ENCODE peak calls at places on chromosomes 13 and 19, in six cellular contexts. One of them, this sample, is unnamed.

GRCh38 chr13:101209206-101209893 is 207.0 kb downstream of the NALCN start:
- DNase-seq in PC-3: peak
- DNase-seq in BE2C: no peak
- DNase-seq in esophagus squamous epithelium: no peak
- DNase-seq in fibroblast of mammary gland: no peak
- DNase-seq in endothelial cell: no peak
- DNase-seq in this sample: no peak

GRCh38 chr13:32443111-32443510 is 15.2 kb upstream of the N4BP2L1 start:
- DNase-seq in fibroblast of mammary gland: peak
- DNase-seq in endothelial cell: peak
- DNase-seq in esophagus squamous epithelium: peak
- DNase-seq in PC-3: peak
- DNase-seq in BE2C: peak
- DNase-seq in this sample: peak

GRCh38 chr13:92657565-92657964 is 569.0 kb upstream of the GPC6 start:
- DNase-seq in endothelial cell: no peak
- DNase-seq in esophagus squamous epithelium: no peak
- DNase-seq in fibroblast of mammary gland: no peak
- DNase-seq in BE2C: no peak
- DNase-seq in PC-3: no peak
- DNase-seq in this sample: no peak

GRCh38 chr19:23957660-23958281 is 43.1 kb downstream of the ZNF726 start:
- DNase-seq in BE2C: no peak
- DNase-seq in esophagus squamous epithelium: no peak
- DNase-seq in PC-3: peak
- DNase-seq in endothelial cell: no peak
- DNase-seq in fibroblast of mammary gland: peak
- DNase-seq in this sample: no peak

GRCh38 chr13:68727788-68728187 is 1379.8 kb upstream of the ATXN8OS start:
- DNase-seq in endothelial cell: no peak
- DNase-seq in esophagus squamous epithelium: no peak
- DNase-seq in fibroblast of mammary gland: no peak
- DNase-seq in PC-3: no peak
- DNase-seq in BE2C: no peak
- DNase-seq in this sample: no peak

GRCh38 chr13:43087960-43088580 is 64.7 kb downstream of the DNAJC15 start:
- DNase-seq in endothelial cell: no peak
- DNase-seq in esophagus squamous epithelium: no peak
- DNase-seq in fibroblast of mammary gland: peak
- DNase-seq in PC-3: peak
- DNase-seq in BE2C: no peak
- DNase-seq in this sample: no peak

GRCh38 chr13:95191821-95192220 is 109.4 kb downstream of the ABCC4 start:
- DNase-seq in endothelial cell: peak
- DNase-seq in esophagus squamous epithelium: no peak
- DNase-seq in BE2C: peak
- DNase-seq in fibroblast of mammary gland: peak
- DNase-seq in PC-3: peak
- DNase-seq in this sample: peak

GRCh38 chr13:29545988-29546387 is 49.5 kb downstream of the SLC7A1 start:
- DNase-seq in esophagus squamous epithelium: no peak
- DNase-seq in PC-3: no peak
- DNase-seq in BE2C: no peak
- DNase-seq in endothelial cell: no peak
- DNase-seq in fibroblast of mammary gland: no peak
- DNase-seq in this sample: no peak

GRCh38 chr13:111429064-111429558 is 108.7 kb downstream of the TEX29 start:
- DNase-seq in endothelial cell: peak
- DNase-seq in PC-3: peak
- DNase-seq in esophagus squamous epithelium: no peak
- DNase-seq in fibroblast of mammary gland: peak
- DNase-seq in BE2C: peak
- DNase-seq in this sample: peak

GRCh38 chr19:42066075-42066754 is 3.8 kb downstream of the GRIK5 start:
- DNase-seq in endothelial cell: no peak
- DNase-seq in PC-3: peak
- DNase-seq in fibroblast of mammary gland: peak
- DNase-seq in esophagus squamous epithelium: no peak
- DNase-seq in BE2C: peak
- DNase-seq in this sample: peak

GRCh38 chr13:28396053-28396452 is 98.9 kb downstream of the FLT1 start:
- DNase-seq in PC-3: no peak
- DNase-seq in endothelial cell: no peak
- DNase-seq in fibroblast of mammary gland: no peak
- DNase-seq in BE2C: no peak
- DNase-seq in esophagus squamous epithelium: no peak
- DNase-seq in this sample: no peak

GRCh38 chr19:18741566-18742121 is 49.5 kb downstream of the COMP start:
- DNase-seq in esophagus squamous epithelium: no peak
- DNase-seq in PC-3: peak
- DNase-seq in BE2C: no peak
- DNase-seq in endothelial cell: no peak
- DNase-seq in fibroblast of mammary gland: no peak
- DNase-seq in this sample: peak

GRCh38 chr13:27920677-27921420 is 1.0 kb downstream of the PDX1 start:
- DNase-seq in PC-3: peak
- DNase-seq in BE2C: no peak
- DNase-seq in esophagus squamous epithelium: no peak
- DNase-seq in endothelial cell: peak
- DNase-seq in fibroblast of mammary gland: peak
- DNase-seq in this sample: peak

GRCh38 chr13:40786568-40786996 is 2.8 kb upstream of the SLC25A15 start:
- DNase-seq in esophagus squamous epithelium: no peak
- DNase-seq in fibroblast of mammary gland: peak
- DNase-seq in PC-3: no peak
- DNase-seq in endothelial cell: no peak
- DNase-seq in BE2C: no peak
- DNase-seq in this sample: no peak

GRCh38 chr13:40755082-40755755 is 15.8 kb downstream of the MRPS31 start:
- DNase-seq in PC-3: no peak
- DNase-seq in esophagus squamous epithelium: no peak
- DNase-seq in endothelial cell: no peak
- DNase-seq in fibroblast of mammary gland: no peak
- DNase-seq in BE2C: no peak
- DNase-seq in this sample: no peak

GRCh38 chr13:84649853-84650252 is 767.6 kb upstream of the SLITRK1 start:
- DNase-seq in esophagus squamous epithelium: no peak
- DNase-seq in BE2C: no peak
- DNase-seq in fibroblast of mammary gland: peak
- DNase-seq in endothelial cell: no peak
- DNase-seq in PC-3: peak
- DNase-seq in this sample: no peak

GRCh38 chr13:33518442-33518841 is 232.9 kb upstream of the STARD13 start:
- DNase-seq in BE2C: no peak
- DNase-seq in endothelial cell: no peak
- DNase-seq in PC-3: no peak
- DNase-seq in fibroblast of mammary gland: no peak
- DNase-seq in esophagus squamous epithelium: no peak
- DNase-seq in this sample: no peak

GRCh38 chr19:33235269-33235995 is 9.8 kb upstream of the SLC7A10 start:
- DNase-seq in esophagus squamous epithelium: no peak
- DNase-seq in BE2C: peak
- DNase-seq in fibroblast of mammary gland: peak
- DNase-seq in PC-3: peak
- DNase-seq in endothelial cell: peak
- DNase-seq in this sample: peak

GRCh38 chr19:58545286-58546068 is 1.6 kb downstream of the TRIM28 start:
- DNase-seq in BE2C: no peak
- DNase-seq in fibroblast of mammary gland: no peak
- DNase-seq in endothelial cell: no peak
- DNase-seq in esophagus squamous epithelium: no peak
- DNase-seq in PC-3: no peak
- DNase-seq in this sample: no peak

GRCh38 chr19:54425382-54425723 is 10.1 kb downstream of the TTYH1 start:
- DNase-seq in PC-3: no peak
- DNase-seq in esophagus squamous epithelium: no peak
- DNase-seq in BE2C: no peak
- DNase-seq in endothelial cell: no peak
- DNase-seq in fibroblast of mammary gland: no peak
- DNase-seq in this sample: no peak

GRCh38 chr13:109381546-109382180 is 404.7 kb downstream of the IRS2 start:
- DNase-seq in esophagus squamous epithelium: no peak
- DNase-seq in endothelial cell: no peak
- DNase-seq in PC-3: no peak
- DNase-seq in BE2C: no peak
- DNase-seq in fibroblast of mammary gland: peak
- DNase-seq in this sample: no peak

GRCh38 chr19:17121736-17122293 is 46.2 kb downstream of the MYO9B start:
- DNase-seq in PC-3: no peak
- DNase-seq in esophagus squamous epithelium: no peak
- DNase-seq in endothelial cell: no peak
- DNase-seq in BE2C: no peak
- DNase-seq in fibroblast of mammary gland: peak
- DNase-seq in this sample: no peak

GRCh38 chr19:19059018-19059836 is 4.6 kb upstream of the SLC25A42 start:
- DNase-seq in fibroblast of mammary gland: no peak
- DNase-seq in BE2C: no peak
- DNase-seq in esophagus squamous epithelium: no peak
- DNase-seq in endothelial cell: no peak
- DNase-seq in PC-3: no peak
- DNase-seq in this sample: no peak

GRCh38 chr13:25819856-25820530 is 231.8 kb downstream of the SHISA2 start:
- DNase-seq in endothelial cell: no peak
- DNase-seq in BE2C: no peak
- DNase-seq in esophagus squamous epithelium: no peak
- DNase-seq in PC-3: no peak
- DNase-seq in fibroblast of mammary gland: no peak
- DNase-seq in this sample: no peak

GRCh38 chr13:100234524-100235136 is 145.7 kb downstream of the PCCA start:
- DNase-seq in esophagus squamous epithelium: no peak
- DNase-seq in BE2C: no peak
- DNase-seq in fibroblast of mammary gland: peak
- DNase-seq in PC-3: no peak
- DNase-seq in endothelial cell: no peak
- DNase-seq in this sample: no peak

GRCh38 chr19:2726904-2727639 is 5.9 kb upstream of the DIRAS1 start:
- DNase-seq in esophagus squamous epithelium: no peak
- DNase-seq in PC-3: peak
- DNase-seq in fibroblast of mammary gland: no peak
- DNase-seq in endothelial cell: no peak
- DNase-seq in BE2C: peak
- DNase-seq in this sample: no peak

GRCh38 chr19:31427857-31428256 is 78.6 kb upstream of the TSHZ3 start:
- DNase-seq in BE2C: no peak
- DNase-seq in fibroblast of mammary gland: peak
- DNase-seq in endothelial cell: no peak
- DNase-seq in PC-3: no peak
- DNase-seq in esophagus squamous epithelium: no peak
- DNase-seq in this sample: no peak

GRCh38 chr19:6654347-6655310 is 15.3 kb downstream of the TNFSF14 start:
- DNase-seq in esophagus squamous epithelium: no peak
- DNase-seq in PC-3: no peak
- DNase-seq in endothelial cell: no peak
- DNase-seq in fibroblast of mammary gland: no peak
- DNase-seq in BE2C: no peak
- DNase-seq in this sample: no peak

GRCh38 chr19:19459707-19460251 is 54.3 kb downstream of the GATAD2A start:
- DNase-seq in esophagus squamous epithelium: no peak
- DNase-seq in PC-3: peak
- DNase-seq in BE2C: peak
- DNase-seq in endothelial cell: no peak
- DNase-seq in fibroblast of mammary gland: peak
- DNase-seq in this sample: no peak

DNA sequence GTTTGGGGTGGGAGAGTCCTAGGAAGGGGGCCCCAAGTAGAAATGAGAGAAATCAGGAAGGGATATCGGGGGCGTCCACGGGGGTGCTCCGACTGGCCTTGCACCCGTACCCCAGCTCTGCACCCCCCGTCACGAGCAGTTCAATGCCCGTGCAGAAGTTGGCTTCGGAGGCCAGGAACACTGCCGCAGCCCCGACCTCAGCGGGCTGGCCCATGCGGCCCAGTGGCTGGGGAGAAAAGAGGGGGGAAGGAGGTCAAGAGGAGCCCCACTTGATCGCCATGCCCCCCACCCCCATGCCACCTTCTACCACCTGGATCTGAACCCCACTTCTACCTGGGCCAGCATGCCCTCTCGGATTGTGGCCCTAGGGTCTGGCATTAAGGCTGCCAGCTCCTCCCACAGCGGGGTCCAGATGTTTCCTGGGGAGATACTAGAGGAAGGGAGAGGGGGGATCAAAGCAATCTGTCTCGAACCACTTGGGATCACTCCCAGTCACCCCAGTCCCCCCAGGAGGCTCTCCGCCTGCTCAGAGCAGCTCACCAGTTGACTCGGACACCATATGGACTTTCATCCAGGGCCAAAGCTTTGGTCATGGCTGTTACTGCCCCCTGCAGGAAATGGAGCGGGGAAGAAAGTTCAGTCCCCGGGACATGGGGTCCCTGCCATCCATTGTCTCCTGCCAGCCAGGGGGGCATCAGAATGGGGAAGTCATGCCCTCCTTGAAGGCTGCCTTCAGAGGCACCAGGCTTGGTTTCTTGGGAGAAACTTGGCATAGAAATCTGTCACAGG is 2.5 kb upstream of the BCAT2 start:
- DNase-seq in PC-3: no peak
- DNase-seq in BE2C: no peak
- DNase-seq in endothelial cell: no peak
- DNase-seq in fibroblast of mammary gland: no peak
- DNase-seq in esophagus squamous epithelium: no peak
- DNase-seq in this sample: no peak
- TF ChIP-seq CTCF in PC-3: peak
- TF ChIP-seq CTCF in BE2C: peak
- TF ChIP-seq CTCF in endothelial cell: peak
- TF ChIP-seq CTCF in fibroblast of mammary gland: peak
- TF ChIP-seq CTCF in esophagus squamous epithelium: no peak
- TF ChIP-seq CTCF in this sample: no peak

GRCh38 chr13:114115191-114115671 is 17.2 kb downstream of the RASA3 start:
- DNase-seq in PC-3: peak
- DNase-seq in BE2C: peak
- DNase-seq in endothelial cell: no peak
- DNase-seq in esophagus squamous epithelium: no peak
- DNase-seq in fibroblast of mammary gland: peak
- DNase-seq in this sample: peak
- TF ChIP-seq CTCF in PC-3: peak
- TF ChIP-seq CTCF in BE2C: no peak
- TF ChIP-seq CTCF in endothelial cell: no peak
- TF ChIP-seq CTCF in esophagus squamous epithelium: no peak
- TF ChIP-seq CTCF in fibroblast of mammary gland: no peak
- TF ChIP-seq CTCF in this sample: no peak

GRCh38 chr19:45960595-45961235 is 12.9 kb downstream of the NOVA2 start:
- DNase-seq in esophagus squamous epithelium: no peak
- DNase-seq in endothelial cell: no peak
- DNase-seq in fibroblast of mammary gland: no peak
- DNase-seq in BE2C: peak
- DNase-seq in PC-3: no peak
- DNase-seq in this sample: peak
- TF ChIP-seq CTCF in esophagus squamous epithelium: no peak
- TF ChIP-seq CTCF in endothelial cell: no peak
- TF ChIP-seq CTCF in fibroblast of mammary gland: no peak
- TF ChIP-seq CTCF in BE2C: peak
- TF ChIP-seq CTCF in PC-3: peak
- TF ChIP-seq CTCF in this sample: no peak

DNA sequence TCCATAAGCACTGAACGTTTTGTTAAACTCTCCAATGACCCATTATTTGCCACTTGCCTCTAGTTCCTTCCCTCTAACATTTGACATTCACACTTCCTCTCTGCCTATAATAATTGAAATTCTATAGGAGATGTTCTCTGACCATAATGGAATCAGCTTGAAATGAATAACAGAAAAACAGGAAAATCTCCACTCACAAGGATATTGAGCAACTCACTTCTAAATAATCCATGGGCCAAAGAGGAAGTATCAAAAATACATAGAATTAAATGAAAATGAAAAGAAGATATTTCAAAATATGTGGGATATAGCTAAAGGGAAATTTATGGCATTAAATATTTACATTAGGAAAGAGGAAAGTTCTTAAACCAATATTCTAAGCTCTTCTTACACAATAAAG is 3.4 kb upstream of the FCGBP start:
- DNase-seq in fibroblast of mammary gland: no peak
- DNase-seq in endothelial cell: no peak
- DNase-seq in PC-3: peak
- DNase-seq in BE2C: no peak
- DNase-seq in esophagus squamous epithelium: no peak
- DNase-seq in this sample: no peak
- TF ChIP-seq CTCF in fibroblast of mammary gland: no peak
- TF ChIP-seq CTCF in endothelial cell: no peak
- TF ChIP-seq CTCF in PC-3: no peak
- TF ChIP-seq CTCF in BE2C: no peak
- TF ChIP-seq CTCF in esophagus squamous epithelium: no peak
- TF ChIP-seq CTCF in this sample: no peak